ENCODE peak calls at places on chromosomes 3 and 15, in ten cellular contexts. One of them, this sample, is unnamed.

GRCh38 chr3:140521751-140522445 is 156.0 kb upstream of the TRIM42 start:
- DNase-seq in astrocyte of the spinal cord: no peak
- DNase-seq in NCI-H2029: no peak
- DNase-seq in brain microvascular endothelial cell: no peak
- DNase-seq in pancreas: no peak
- DNase-seq in HS-27A: no peak
- DNase-seq in GM10248: no peak
- DNase-seq in BE2C: no peak
- DNase-seq in colonic mucosa: no peak
- DNase-seq in AG09319: no peak
- DNase-seq in this sample: no peak

GRCh38 chr15:101651753-101652097 is 456 bp downstream of the TM2D3 start:
- DNase-seq in colonic mucosa: peak; percentile 67
- DNase-seq in astrocyte of the spinal cord: peak; percentile 36
- DNase-seq in brain microvascular endothelial cell: peak; percentile 20
- DNase-seq in BE2C: no peak
- DNase-seq in AG09319: no peak
- DNase-seq in GM10248: no peak
- DNase-seq in pancreas: peak; percentile 45
- DNase-seq in NCI-H2029: no peak
- DNase-seq in HS-27A: peak; percentile 56
- DNase-seq in this sample: no peak

GRCh38 chr3:181885868-181886630 is 174.3 kb downstream of the SOX2 start:
- DNase-seq in AG09319: no peak
- DNase-seq in pancreas: no peak
- DNase-seq in colonic mucosa: no peak
- DNase-seq in brain microvascular endothelial cell: no peak
- DNase-seq in astrocyte of the spinal cord: no peak
- DNase-seq in NCI-H2029: no peak
- DNase-seq in GM10248: no peak
- DNase-seq in BE2C: no peak
- DNase-seq in HS-27A: no peak
- DNase-seq in this sample: no peak

GRCh38 chr3:64505419-64505818 is 182.4 kb downstream of the ADAMTS9 start:
- DNase-seq in AG09319: no peak
- DNase-seq in NCI-H2029: no peak
- DNase-seq in astrocyte of the spinal cord: no peak
- DNase-seq in BE2C: no peak
- DNase-seq in GM10248: no peak
- DNase-seq in brain microvascular endothelial cell: no peak
- DNase-seq in colonic mucosa: no peak
- DNase-seq in HS-27A: no peak
- DNase-seq in pancreas: no peak
- DNase-seq in this sample: no peak

GRCh38 chr3:185176756-185177359 is 24.0 kb upstream of the C3orf70 start:
- DNase-seq in NCI-H2029: no peak
- DNase-seq in colonic mucosa: peak; percentile 68
- DNase-seq in HS-27A: no peak
- DNase-seq in GM10248: peak; percentile 29
- DNase-seq in brain microvascular endothelial cell: peak; percentile 37
- DNase-seq in AG09319: no peak
- DNase-seq in pancreas: no peak
- DNase-seq in BE2C: peak; percentile 52
- DNase-seq in astrocyte of the spinal cord: peak; percentile 47
- DNase-seq in this sample: peak; percentile 13

GRCh38 chr3:133475245-133476010 is 75.6 kb downstream of the BFSP2 start:
- DNase-seq in NCI-H2029: peak; percentile 81
- DNase-seq in AG09319: no peak
- DNase-seq in GM10248: peak; percentile 80
- DNase-seq in brain microvascular endothelial cell: no peak
- DNase-seq in pancreas: no peak
- DNase-seq in BE2C: no peak
- DNase-seq in astrocyte of the spinal cord: no peak
- DNase-seq in HS-27A: no peak
- DNase-seq in colonic mucosa: no peak
- DNase-seq in this sample: no peak

GRCh38 chr3:29694783-29695182 is 413.9 kb downstream of the RBMS3 start:
- DNase-seq in NCI-H2029: no peak
- DNase-seq in colonic mucosa: no peak
- DNase-seq in brain microvascular endothelial cell: peak; percentile 92
- DNase-seq in astrocyte of the spinal cord: peak; percentile 92
- DNase-seq in AG09319: peak; percentile 59
- DNase-seq in pancreas: no peak
- DNase-seq in BE2C: no peak
- DNase-seq in HS-27A: peak; percentile 89
- DNase-seq in GM10248: no peak
- DNase-seq in this sample: peak; percentile 66

GRCh38 chr3:136802481-136802996 is 16.4 kb upstream of the SLC35G2 start:
- DNase-seq in pancreas: peak; percentile 16
- DNase-seq in brain microvascular endothelial cell: peak; percentile 30
- DNase-seq in colonic mucosa: peak; percentile 29
- DNase-seq in GM10248: no peak
- DNase-seq in NCI-H2029: peak; percentile 59
- DNase-seq in BE2C: no peak
- DNase-seq in AG09319: no peak
- DNase-seq in astrocyte of the spinal cord: peak; percentile 42
- DNase-seq in HS-27A: no peak
- DNase-seq in this sample: no peak

GRCh38 chr15:77032647-77033416 is 37.9 kb downstream of the PSTPIP1 start:
- DNase-seq in AG09319: no peak
- DNase-seq in brain microvascular endothelial cell: no peak
- DNase-seq in colonic mucosa: peak; percentile 17
- DNase-seq in astrocyte of the spinal cord: no peak
- DNase-seq in HS-27A: no peak
- DNase-seq in NCI-H2029: no peak
- DNase-seq in BE2C: no peak
- DNase-seq in GM10248: no peak
- DNase-seq in pancreas: peak; percentile 9
- DNase-seq in this sample: no peak

GRCh38 chr3:149999421-149999820 is 28.7 kb upstream of the PFN2 start:
- DNase-seq in brain microvascular endothelial cell: no peak
- DNase-seq in colonic mucosa: no peak
- DNase-seq in pancreas: no peak
- DNase-seq in AG09319: no peak
- DNase-seq in HS-27A: no peak
- DNase-seq in astrocyte of the spinal cord: no peak
- DNase-seq in GM10248: no peak
- DNase-seq in NCI-H2029: no peak
- DNase-seq in BE2C: no peak
- DNase-seq in this sample: no peak

GRCh38 chr3:189950258-189950657 is 170.4 kb downstream of the P3H2 start:
- DNase-seq in GM10248: no peak
- DNase-seq in HS-27A: no peak
- DNase-seq in brain microvascular endothelial cell: no peak
- DNase-seq in pancreas: no peak
- DNase-seq in NCI-H2029: no peak
- DNase-seq in colonic mucosa: no peak
- DNase-seq in AG09319: no peak
- DNase-seq in astrocyte of the spinal cord: no peak
- DNase-seq in BE2C: no peak
- DNase-seq in this sample: no peak

This sample was measured in amniotic stem cell.